ENCODE peak calls at places on chromosomes 3 and 15, in five cellular contexts. One of them, this sample, is unnamed.

GRCh38 chr3:8837172-8837571 is 67.8 kb upstream of the OXTR start:
- DNase-seq in kidney: no peak
- DNase-seq in ascending aorta: no peak
- DNase-seq in AG04450: no peak
- DNase-seq in sigmoid colon: no peak
- DNase-seq in this sample: no peak

GRCh38 chr3:70090322-70090913 is 90.9 kb downstream of the SAMMSON start:
- DNase-seq in AG04450: no peak
- DNase-seq in ascending aorta: no peak
- DNase-seq in kidney: no peak
- DNase-seq in sigmoid colon: no peak
- DNase-seq in this sample: peak

GRCh38 chr3:137304313-137305056 is 346.7 kb downstream of the IL20RB start:
- DNase-seq in AG04450: no peak
- DNase-seq in sigmoid colon: no peak
- DNase-seq in ascending aorta: no peak
- DNase-seq in kidney: no peak
- DNase-seq in this sample: peak

GRCh38 chr3:152902141-152902669 is 67.3 kb downstream of the P2RY1 start:
- DNase-seq in AG04450: no peak
- DNase-seq in kidney: no peak
- DNase-seq in ascending aorta: no peak
- DNase-seq in sigmoid colon: no peak
- DNase-seq in this sample: no peak

GRCh38 chr3:65732060-65732933 is 306.4 kb downstream of the MAGI1 start:
- DNase-seq in AG04450: peak
- DNase-seq in ascending aorta: no peak
- DNase-seq in sigmoid colon: no peak
- DNase-seq in kidney: no peak
- DNase-seq in this sample: peak

GRCh38 chr3:46440531-46441294 is 24.0 kb downstream of the LTF start:
- DNase-seq in sigmoid colon: no peak
- DNase-seq in kidney: no peak
- DNase-seq in AG04450: no peak
- DNase-seq in ascending aorta: no peak
- DNase-seq in this sample: peak

GRCh38 chr3:127747751-127748521 is 74.4 kb downstream of the MGLL start:
- DNase-seq in kidney: peak
- DNase-seq in ascending aorta: peak
- DNase-seq in AG04450: peak
- DNase-seq in sigmoid colon: peak
- DNase-seq in this sample: no peak

GRCh38 chr15:26892119-26892518 is 25.3 kb downstream of the GABRA5 start:
- DNase-seq in AG04450: no peak
- DNase-seq in ascending aorta: no peak
- DNase-seq in sigmoid colon: no peak
- DNase-seq in kidney: no peak
- DNase-seq in this sample: no peak

GRCh38 chr15:36992454-36992853 is 107.9 kb downstream of the MEIS2 start:
- DNase-seq in sigmoid colon: no peak
- DNase-seq in AG04450: no peak
- DNase-seq in kidney: no peak
- DNase-seq in ascending aorta: no peak
- DNase-seq in this sample: no peak

GRCh38 chr3:190026154-190026553 is 94.5 kb downstream of the P3H2 start:
- DNase-seq in ascending aorta: no peak
- DNase-seq in AG04450: no peak
- DNase-seq in sigmoid colon: no peak
- DNase-seq in kidney: no peak
- DNase-seq in this sample: no peak

GRCh38 chr15:91135201-91136130 is 35.4 kb downstream of the SV2B start:
- DNase-seq in sigmoid colon: no peak
- DNase-seq in AG04450: no peak
- DNase-seq in ascending aorta: no peak
- DNase-seq in kidney: no peak
- DNase-seq in this sample: peak

GRCh38 chr15:46786886-46787285 is 930.4 kb upstream of the SEMA6D start:
- DNase-seq in sigmoid colon: no peak
- DNase-seq in kidney: no peak
- DNase-seq in ascending aorta: no peak
- DNase-seq in AG04450: no peak
- DNase-seq in this sample: peak

GRCh38 chr3:45545476-45545875 is 49.1 kb upstream of the LIMD1 start:
- DNase-seq in ascending aorta: peak
- DNase-seq in sigmoid colon: peak
- DNase-seq in kidney: peak
- DNase-seq in AG04450: no peak
- DNase-seq in this sample: peak

GRCh38 chr3:13134166-13134878 is 61.1 kb upstream of the IQSEC1 start:
- DNase-seq in AG04450: no peak
- DNase-seq in sigmoid colon: peak
- DNase-seq in kidney: no peak
- DNase-seq in ascending aorta: no peak
- DNase-seq in this sample: no peak

GRCh38 chr3:101484805-101485620 is 28.0 kb downstream of the SENP7 start:
- DNase-seq in AG04450: peak
- DNase-seq in kidney: no peak
- DNase-seq in ascending aorta: no peak
- DNase-seq in sigmoid colon: no peak
- DNase-seq in this sample: no peak

GRCh38 chr3:46286936-46287335 is 44.7 kb downstream of the CCR3 start:
- DNase-seq in sigmoid colon: no peak
- DNase-seq in kidney: no peak
- DNase-seq in ascending aorta: no peak
- DNase-seq in AG04450: no peak
- DNase-seq in this sample: no peak

GRCh38 chr15:38861108-38861507 is 296.5 kb upstream of the RASGRP1 start:
- DNase-seq in sigmoid colon: no peak
- DNase-seq in kidney: no peak
- DNase-seq in ascending aorta: no peak
- DNase-seq in AG04450: no peak
- DNase-seq in this sample: no peak

GRCh38 chr3:170703121-170703588 is 117.3 kb upstream of the SLC7A14 start:
- DNase-seq in ascending aorta: no peak
- DNase-seq in kidney: no peak
- DNase-seq in sigmoid colon: no peak
- DNase-seq in AG04450: peak
- DNase-seq in this sample: no peak

GRCh38 chr3:168824107-168824506 is 728.4 kb upstream of the GOLIM4 start:
- DNase-seq in ascending aorta: no peak
- DNase-seq in AG04450: no peak
- DNase-seq in sigmoid colon: no peak
- DNase-seq in kidney: no peak
- DNase-seq in this sample: peak

GRCh38 chr3:66836363-66837152 is 161.5 kb upstream of the KBTBD8 start:
- DNase-seq in ascending aorta: no peak
- DNase-seq in sigmoid colon: no peak
- DNase-seq in kidney: no peak
- DNase-seq in AG04450: no peak
- DNase-seq in this sample: no peak

GRCh38 chr3:169218314-169218983 is 445.1 kb downstream of the MECOM start:
- DNase-seq in kidney: peak
- DNase-seq in AG04450: no peak
- DNase-seq in ascending aorta: no peak
- DNase-seq in sigmoid colon: no peak
- DNase-seq in this sample: no peak

GRCh38 chr15:70242962-70243685 is 145.4 kb upstream of the TLE3 start:
- DNase-seq in AG04450: no peak
- DNase-seq in kidney: peak
- DNase-seq in ascending aorta: no peak
- DNase-seq in sigmoid colon: peak
- DNase-seq in this sample: no peak

GRCh38 chr3:38171622-38172021 is 6.3 kb downstream of the OXSR1 start:
- DNase-seq in kidney: no peak
- DNase-seq in sigmoid colon: no peak
- DNase-seq in ascending aorta: no peak
- DNase-seq in AG04450: no peak
- DNase-seq in this sample: no peak

GRCh38 chr3:105431171-105431570 is 64.5 kb downstream of the ALCAM start:
- DNase-seq in sigmoid colon: no peak
- DNase-seq in AG04450: no peak
- DNase-seq in ascending aorta: no peak
- DNase-seq in kidney: no peak
- DNase-seq in this sample: no peak

GRCh38 chr3:141412087-141412935 is 44.0 kb downstream of the ZBTB38 start:
- DNase-seq in sigmoid colon: peak
- DNase-seq in kidney: no peak
- DNase-seq in ascending aorta: no peak
- DNase-seq in AG04450: peak
- DNase-seq in this sample: peak

GRCh38 chr15:29270169-29270955 is 740 bp upstream of the NSMCE3 start:
- DNase-seq in AG04450: no peak
- DNase-seq in kidney: no peak
- DNase-seq in ascending aorta: no peak
- DNase-seq in sigmoid colon: no peak
- DNase-seq in this sample: peak

GRCh38 chr3:47151836-47152235 is 12.1 kb downstream of the SETD2 start:
- DNase-seq in AG04450: no peak
- DNase-seq in kidney: no peak
- DNase-seq in ascending aorta: no peak
- DNase-seq in sigmoid colon: no peak
- DNase-seq in this sample: no peak

GRCh38 chr3:63968612-63969350 is 54.5 kb downstream of the PSMD6 start:
- DNase-seq in ascending aorta: no peak
- DNase-seq in kidney: no peak
- DNase-seq in AG04450: no peak
- DNase-seq in sigmoid colon: no peak
- DNase-seq in this sample: peak
- H3K4me3 ChIP-seq in ascending aorta: peak
- H3K4me3 ChIP-seq in kidney: peak
- H3K4me3 ChIP-seq in AG04450: no peak
- H3K4me3 ChIP-seq in sigmoid colon: no peak
- H3K4me3 ChIP-seq in this sample: peak

DNA sequence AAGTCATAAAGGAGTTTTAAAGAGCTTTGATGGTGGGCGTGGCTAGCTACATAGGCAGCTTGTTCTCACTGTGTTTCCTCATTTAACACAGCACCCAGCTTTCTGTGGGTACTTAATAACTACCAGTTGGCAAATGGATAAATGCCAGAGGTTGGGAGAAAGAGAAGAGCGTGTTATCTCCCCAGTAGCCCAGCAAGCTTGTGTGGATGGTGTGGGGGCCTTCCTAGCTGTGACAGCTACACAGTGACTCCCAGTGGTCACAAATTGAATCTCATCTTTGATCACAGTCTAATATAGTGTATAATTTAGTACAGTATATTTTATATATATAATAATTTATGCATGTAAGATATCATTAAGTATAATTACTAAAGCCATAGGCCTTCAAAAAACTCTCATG is 984.1 kb downstream of the EPHA3 start:
- DNase-seq in AG04450: no peak
- DNase-seq in ascending aorta: no peak
- DNase-seq in sigmoid colon: peak
- DNase-seq in kidney: no peak
- DNase-seq in this sample: peak
- TF ChIP-seq CTCF in AG04450: peak
- TF ChIP-seq CTCF in ascending aorta: peak
- TF ChIP-seq CTCF in sigmoid colon: peak
- TF ChIP-seq CTCF in kidney: peak
- TF ChIP-seq CTCF in this sample: peak

GRCh38 chr15:65819563-65819960 is 27.5 kb upstream of the DENND4A start:
- DNase-seq in kidney: no peak
- DNase-seq in AG04450: no peak
- DNase-seq in ascending aorta: no peak
- DNase-seq in sigmoid colon: no peak
- DNase-seq in this sample: no peak
- H3K4me3 ChIP-seq in kidney: no peak
- H3K4me3 ChIP-seq in AG04450: no peak
- H3K4me3 ChIP-seq in ascending aorta: no peak
- H3K4me3 ChIP-seq in sigmoid colon: no peak
- H3K4me3 ChIP-seq in this sample: no peak

GRCh38 chr3:175980731-175981130 is 1121.6 kb downstream of the NAALADL2 start:
- DNase-seq in sigmoid colon: no peak
- DNase-seq in kidney: no peak
- DNase-seq in AG04450: no peak
- DNase-seq in ascending aorta: no peak
- DNase-seq in this sample: no peak
- TF ChIP-seq CTCF in sigmoid colon: no peak
- TF ChIP-seq CTCF in kidney: no peak
- TF ChIP-seq CTCF in AG04450: no peak
- TF ChIP-seq CTCF in ascending aorta: no peak
- TF ChIP-seq CTCF in this sample: no peak

GRCh38 chr3:80087769-80088168 is 320.0 kb upstream of the ROBO1 start:
- DNase-seq in kidney: no peak
- DNase-seq in AG04450: no peak
- DNase-seq in sigmoid colon: no peak
- DNase-seq in ascending aorta: no peak
- DNase-seq in this sample: no peak
- H3K4me3 ChIP-seq in kidney: no peak
- H3K4me3 ChIP-seq in AG04450: no peak
- H3K4me3 ChIP-seq in sigmoid colon: no peak
- H3K4me3 ChIP-seq in ascending aorta: no peak
- H3K4me3 ChIP-seq in this sample: no peak

DNA sequence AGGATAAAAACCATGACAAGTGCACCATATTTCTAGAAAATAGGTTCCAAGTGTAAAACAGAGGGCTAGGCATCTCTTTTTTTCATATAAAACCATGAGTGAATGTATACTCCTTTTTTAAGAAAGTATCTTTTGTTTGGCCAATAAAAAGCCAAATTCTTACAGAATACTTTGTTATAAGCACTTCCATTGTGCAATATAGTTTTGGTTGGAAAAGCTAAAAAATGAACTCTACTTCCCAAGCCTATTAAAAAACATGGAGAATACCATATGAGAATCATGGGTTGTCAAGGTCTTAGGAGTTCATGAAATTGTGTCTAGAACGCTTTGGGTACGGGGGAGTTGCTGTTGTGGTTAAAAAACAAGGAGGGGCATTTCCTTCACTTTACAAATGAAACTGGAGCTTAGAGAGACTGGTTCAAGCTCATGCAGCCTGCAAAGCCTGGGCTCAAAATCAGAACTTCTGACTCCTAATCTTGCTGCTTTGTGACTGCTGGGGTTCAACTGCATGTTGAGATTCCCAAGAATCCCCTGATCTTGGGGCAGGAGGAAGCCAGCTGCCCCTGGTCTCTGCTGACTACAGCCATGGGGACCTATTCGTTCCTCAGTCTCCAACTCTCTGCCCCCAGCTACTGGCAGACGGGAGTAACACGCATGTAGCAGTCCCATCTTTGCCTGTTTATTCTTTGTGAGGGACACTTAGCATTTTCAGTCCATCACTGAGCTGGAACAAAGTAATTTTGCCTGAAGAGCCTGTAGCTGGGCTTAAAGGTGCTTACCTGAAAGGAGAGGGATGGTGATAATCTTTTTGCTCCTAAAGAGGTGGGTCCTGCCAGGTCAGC is 229.1 kb downstream of the CHST2 start:
- DNase-seq in sigmoid colon: no peak
- DNase-seq in ascending aorta: no peak
- DNase-seq in AG04450: no peak
- DNase-seq in kidney: no peak
- DNase-seq in this sample: peak
- TF ChIP-seq CTCF in sigmoid colon: no peak
- TF ChIP-seq CTCF in ascending aorta: no peak
- TF ChIP-seq CTCF in AG04450: peak
- TF ChIP-seq CTCF in kidney: no peak
- TF ChIP-seq CTCF in this sample: peak

GRCh38 chr15:92886229-92886628 is 13.9 kb upstream of the CHD2 start:
- DNase-seq in sigmoid colon: no peak
- DNase-seq in AG04450: no peak
- DNase-seq in kidney: no peak
- DNase-seq in ascending aorta: no peak
- DNase-seq in this sample: no peak
- H3K4me3 ChIP-seq in sigmoid colon: peak
- H3K4me3 ChIP-seq in AG04450: peak
- H3K4me3 ChIP-seq in kidney: peak
- H3K4me3 ChIP-seq in ascending aorta: peak
- H3K4me3 ChIP-seq in this sample: peak